ENCODE peak calls at places on chromosomes 7 and 10, in eight cellular contexts. H is psoas muscle; O is upper lobe of right lung; P is prostate gland; A is colonic mucosa; L is tibial artery; R is naive thymus-derived CD4-positive, alpha-beta T cell; U is endodermal cell. C is an unnamed sample.

GRCh38 chr10:52115823-52116222 is 198.3 kb upstream of the DKK1 start:
- DNase-seq in H (no peak), O (no peak), P (no peak), A (no peak), L (no peak), R (no peak), U (no peak), C (no peak)

GRCh38 chr10:78269061-78269460 is 235.4 kb downstream of the RPS24 start:
- DNase-seq in H (no peak), O (no peak), P (no peak), A (no peak), L (no peak), R (no peak), U (no peak), C (no peak)

GRCh38 chr7:68005992-68006391 is 1009.4 kb downstream of the TYW1 start:
- DNase-seq in H (no peak), O (no peak), P (no peak), A (no peak), L (no peak), R (no peak), U (no peak), C (no peak)

GRCh38 chr10:132905661-132906060 is 36.7 kb downstream of the CFAP46 start:
- DNase-seq in H (no peak), O (peak; percentile 25), P (no peak), A (no peak), L (no peak), R (no peak), U (no peak), C (no peak)

GRCh38 chr7:36190447-36191291 is 37.6 kb downstream of the EEPD1 start:
- DNase-seq in H (no peak), O (peak; percentile 70), P (no peak), A (no peak), L (no peak), R (no peak), U (peak; percentile 29), C (no peak)

GRCh38 chr10:13724484-13724883 is 137.7 kb downstream of the PRPF18 start:
- DNase-seq in H (no peak), O (no peak), P (no peak), A (no peak), L (no peak), R (no peak), U (no peak), C (no peak)

GRCh38 chr10:133442191-133442966 is 11.4 kb upstream of the SCART1 start:
- DNase-seq in H (peak; percentile 11), O (peak; percentile 51), P (no peak), A (peak; percentile 15), L (peak; percentile 48), R (no peak), U (no peak), C (peak; percentile 24)

GRCh38 chr10:94963901-94964300 is 25.4 kb downstream of the CYP2C9 start:
- DNase-seq in H (no peak), O (no peak), P (no peak), A (peak; percentile 16), L (no peak), R (no peak), U (peak; percentile 90), C (no peak)

GRCh38 chr10:99534939-99535763 is 2.4 kb downstream of the NKX2-3 start:
- DNase-seq in H (no peak), O (no peak), P (no peak), A (no peak), L (no peak), R (no peak), U (peak; percentile 84), C (no peak)
- H3K9me3 ChIP-seq in H (no peaks in the 10 kb centered on the region), O (no peaks in the 10 kb centered on the region), P (no peaks in the 10 kb centered on the region), A (no peaks in the 10 kb centered on the region), L (no peaks in the 10 kb centered on the region), R (no peaks in the 10 kb centered on the region), U (peaks cover 8% of the 10 kb centered on the region), C (no peaks in the 10 kb centered on the region)

DNA sequence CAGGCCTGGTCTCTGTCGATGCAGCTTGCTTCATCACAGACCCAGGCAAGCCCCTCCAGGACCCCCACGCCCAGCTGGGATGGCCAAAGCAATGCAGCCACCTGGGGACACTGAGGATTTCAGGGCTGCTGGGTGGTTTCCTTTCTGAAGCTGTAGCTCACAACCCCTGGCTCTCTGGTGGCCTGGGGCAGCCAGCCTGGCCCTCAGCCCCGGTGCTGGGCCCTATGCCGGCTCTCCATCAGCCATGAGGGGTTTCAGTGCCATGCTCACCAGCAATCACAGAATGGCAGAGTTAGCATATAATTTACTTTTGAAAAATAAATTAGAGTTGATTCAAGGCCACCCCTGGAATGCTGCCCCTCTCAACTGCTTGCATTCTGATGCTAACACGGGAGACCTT is 150.2 kb upstream of the UNC5B start:
- DNase-seq in H (no peak), O (no peak), P (no peak), A (no peak), L (no peak), R (no peak), U (no peak), C (no peak)
- H3K9me3 ChIP-seq in H (no peaks in the 10 kb centered on the region), O (no peaks in the 10 kb centered on the region), P (no peaks in the 10 kb centered on the region), A (no peaks in the 10 kb centered on the region), L (no peaks in the 10 kb centered on the region), R (no peaks in the 10 kb centered on the region), U (no peaks in the 10 kb centered on the region), C (no peaks in the 10 kb centered on the region)

DNA sequence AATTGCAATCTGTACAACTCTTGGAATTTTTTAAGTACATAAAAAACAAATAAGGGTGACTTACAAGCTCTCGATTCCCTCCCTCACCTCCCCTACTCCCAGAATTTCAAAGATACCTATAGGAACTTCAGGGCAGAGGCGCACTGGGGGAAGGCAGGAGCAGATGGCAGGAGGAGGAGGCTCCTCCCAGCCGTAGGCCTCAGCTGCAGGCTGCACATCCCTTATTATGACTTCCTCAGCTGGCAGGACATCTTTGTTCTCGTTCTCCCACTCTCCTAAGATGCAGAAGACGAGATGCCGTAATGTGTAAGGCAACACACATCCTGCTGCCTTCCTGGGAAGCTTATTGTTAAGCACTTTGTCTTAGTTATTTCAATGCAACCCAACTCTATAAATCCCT is 599.9 kb upstream of the MGMT start:
- DNase-seq in H (no peak), O (no peak), P (no peak), A (no peak), L (no peak), R (no peak), U (no peak), C (no peak)
- H3K9me3 ChIP-seq in H (no peaks in the 10 kb centered on the region), O (no peaks in the 10 kb centered on the region), P (no peaks in the 10 kb centered on the region), A (no peaks in the 10 kb centered on the region), L (no peaks in the 10 kb centered on the region), R (no peaks in the 10 kb centered on the region), U (no peaks in the 10 kb centered on the region), C (no peaks in the 10 kb centered on the region)

GRCh38 chr7:158175779-158176178 is 411.8 kb downstream of the PTPRN2 start:
- DNase-seq in H (no peak), O (no peak), P (no peak), A (no peak), L (no peak), R (no peak), U (no peak), C (no peak)
- H3K9me3 ChIP-seq in H (peaks cover 5% of the 10 kb centered on the region), O (peaks cover 3% of the 10 kb centered on the region), P (no peaks in the 10 kb centered on the region), A (no peaks in the 10 kb centered on the region), L (peaks cover 22% of the 10 kb centered on the region), R (no peaks in the 10 kb centered on the region), U (peaks cover 92% of the 10 kb centered on the region), C (no peaks in the 10 kb centered on the region)

DNA sequence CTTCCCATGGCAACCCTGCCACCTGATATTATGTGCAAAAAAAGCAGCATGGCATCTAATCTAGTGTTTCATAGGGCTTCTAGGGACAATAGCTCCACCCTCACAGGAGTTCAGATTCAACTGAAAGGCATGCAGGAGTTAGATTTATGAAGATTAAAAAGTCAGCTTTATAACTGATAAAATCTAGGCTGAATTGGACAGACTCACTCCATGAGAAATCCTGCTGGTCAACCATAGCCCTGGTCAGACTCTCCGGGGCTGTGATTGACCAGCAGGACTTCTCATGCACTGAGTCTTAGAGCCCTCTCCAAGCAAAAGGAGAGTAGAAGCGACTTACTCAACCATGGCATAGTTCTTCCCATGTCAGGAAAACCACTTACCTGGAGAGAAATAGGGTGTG is 345.4 kb downstream of the NEBL start:
- DNase-seq in H (no peak), O (no peak), P (no peak), A (no peak), L (no peak), R (no peak), U (no peak), C (no peak)
- H3K9me3 ChIP-seq in H (no peaks in the 10 kb centered on the region), O (no peaks in the 10 kb centered on the region), P (no peaks in the 10 kb centered on the region), A (no peaks in the 10 kb centered on the region), L (peaks cover 6% of the 10 kb centered on the region), R (no peaks in the 10 kb centered on the region), U (no peaks in the 10 kb centered on the region), C (no peaks in the 10 kb centered on the region)